ENCODE peak calls at places on chromosomes 3 and 15, in four cellular contexts. V is heart left ventricle, G is A549, A is stomach. E is an unnamed sample.

GRCh38 chr3:52435246-52436101 is 9.4 kb downstream of the SEMA3G start:
- DNase-seq in V (no peak), G (no peak), A (no peak), E (peak)

GRCh38 chr3:174438501-174439156 is 420.5 kb upstream of the NAALADL2 start:
- DNase-seq in V (no peak), G (no peak), A (no peak), E (no peak)

GRCh38 chr3:61299343-61299742 is 48.1 kb upstream of the FHIT start:
- DNase-seq in V (no peak), G (no peak), A (no peak), E (no peak)

GRCh38 chr15:58931985-58932384 is 1.5 kb downstream of the SLTM start:
- DNase-seq in V (peak), G (peak), A (peak), E (no peak)

GRCh38 chr15:51771773-51772172 is 20.4 kb downstream of the TMOD2 start:
- DNase-seq in V (no peak), G (no peak), A (no peak), E (no peak)

GRCh38 chr15:50880651-50881114 is 27.8 kb upstream of the AP4E1 start:
- DNase-seq in V (no peak), G (no peak), A (no peak), E (no peak)

GRCh38 chr3:117695321-117695720 is 985.7 kb downstream of the TUSC7 start:
- DNase-seq in V (no peak), G (no peak), A (no peak), E (no peak)

GRCh38 chr3:127651516-127652172 is 21.1 kb upstream of the ABTB1 start:
- DNase-seq in V (no peak), G (no peak), A (no peak), E (no peak)

GRCh38 chr3:111738790-111739189 is 120.3 kb upstream of the PHLDB2 start:
- DNase-seq in V (no peak), G (no peak), A (no peak), E (no peak)

GRCh38 chr3:111737056-111737711 is 121.9 kb upstream of the PHLDB2 start:
- DNase-seq in V (peak), G (no peak), A (peak), E (peak)

GRCh38 chr3:111737712-111738097 is 121.4 kb upstream of the PHLDB2 start:
- DNase-seq in V (peak), G (peak), A (peak), E (peak)

GRCh38 chr3:111739241-111739952 is 119.7 kb upstream of the PHLDB2 start:
- DNase-seq in V (peak), G (peak), A (peak), E (peak)

GRCh38 chr3:111738238-111738637 is 120.8 kb upstream of the PHLDB2 start:
- DNase-seq in V (no peak), G (no peak), A (no peak), E (no peak)
- H3K4me3 ChIP-seq in V (no peak), G (no peak), A (no peak), E (no peak)

GRCh38 chr15:64705006-64705405 is 70.4 kb downstream of the RBPMS2 start:
- DNase-seq in V (no peak), G (no peak), A (no peak), E (no peak)

GRCh38 chr15:64703632-64703959 is 71.8 kb downstream of the RBPMS2 start:
- DNase-seq in V (no peak), G (no peak), A (no peak), E (peak)

GRCh38 chr15:64701051-64701450 is 74.3 kb downstream of the RBPMS2 start:
- DNase-seq in V (no peak), G (no peak), A (no peak), E (no peak)

GRCh38 chr15:64701482-64701881 is 73.9 kb downstream of the RBPMS2 start:
- DNase-seq in V (no peak), G (no peak), A (no peak), E (no peak)

DNA sequence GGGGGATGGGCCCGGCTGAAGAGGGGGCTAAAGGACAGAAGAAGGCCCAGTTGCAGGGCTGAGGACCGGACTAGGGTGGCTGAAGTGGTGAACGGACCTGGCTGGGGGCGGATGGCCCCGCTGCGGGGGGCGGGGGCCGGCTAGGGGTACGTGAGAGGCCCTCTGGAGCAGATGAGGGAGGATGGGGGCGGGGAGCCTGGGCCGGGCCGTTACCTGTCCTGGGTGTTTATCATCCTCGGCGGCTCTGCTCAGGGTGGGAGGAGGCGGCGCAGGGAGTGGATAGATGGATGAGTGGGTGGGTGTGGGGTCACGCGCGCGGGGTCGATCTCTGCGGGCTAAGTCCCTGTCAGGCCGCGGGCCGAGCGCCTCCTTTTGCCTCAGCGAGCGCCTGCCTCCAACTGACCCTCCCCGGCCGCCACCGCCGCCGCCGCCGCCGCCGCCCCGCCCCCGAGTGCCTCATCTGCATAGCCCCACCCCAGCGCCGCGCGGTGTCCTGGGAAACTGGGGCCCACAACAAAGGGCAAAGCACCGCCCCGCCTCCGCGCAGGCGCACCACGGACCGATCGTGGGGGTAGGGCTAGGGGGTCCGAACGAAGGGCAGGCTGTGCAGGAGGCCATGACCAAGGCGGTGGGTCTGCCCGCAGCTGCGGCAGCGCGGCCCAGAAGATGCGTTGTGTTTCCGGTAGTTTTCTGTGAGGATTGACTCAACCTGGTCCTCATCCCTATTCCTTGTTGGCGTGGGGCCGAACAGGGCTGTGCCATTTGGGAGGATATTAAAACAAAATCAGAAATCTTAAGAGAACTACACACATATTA is 72.4 kb downstream of the RBPMS2 start:
- DNase-seq in V (peak), G (peak), A (peak), E (peak)
- TF ChIP-seq POLR2A in V (no peak), G (peak), A (peak), E (peak)

DNA sequence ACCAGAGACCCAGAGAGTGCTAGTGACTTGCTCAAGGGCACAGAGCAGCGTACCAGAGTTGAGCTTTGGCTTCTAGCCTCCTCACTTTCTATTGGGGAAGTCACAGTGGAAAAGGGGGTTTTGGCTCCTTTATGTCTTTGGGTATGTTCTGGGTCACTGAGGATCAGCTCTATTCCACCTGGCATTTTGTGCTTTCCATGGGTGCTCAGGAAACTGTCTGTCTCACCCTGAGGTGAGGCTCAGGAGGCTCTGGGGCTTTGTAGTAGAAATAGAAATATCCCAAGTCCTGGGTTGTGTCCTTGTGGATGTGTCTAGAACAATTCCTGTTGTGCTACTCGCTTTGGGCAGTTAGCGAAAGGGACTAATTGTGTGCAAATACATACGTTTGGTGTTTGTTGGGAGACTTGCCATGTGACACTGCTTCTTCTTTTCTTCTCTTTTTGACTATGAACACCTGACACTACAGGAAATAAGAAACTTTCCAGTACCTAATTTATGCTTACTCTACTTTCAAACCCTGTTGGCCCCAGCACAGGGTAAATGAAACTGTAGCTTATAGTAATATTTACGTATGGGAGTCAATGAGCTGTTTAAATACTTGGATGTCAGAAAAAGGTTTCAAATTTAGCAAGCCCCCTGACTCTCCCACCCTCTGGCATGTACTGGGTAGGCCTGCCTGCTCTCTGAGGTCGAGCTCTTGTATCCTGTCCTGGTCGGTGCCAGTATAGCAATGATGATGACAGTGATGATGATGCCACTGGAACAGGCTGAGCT is 35.6 kb downstream of the SMAD3 start:
- DNase-seq in V (no peak), G (no peak), A (no peak), E (no peak)
- H3K4me3 ChIP-seq in V (no peak), G (no peak), A (no peak), E (no peak)

GRCh38 chr3:3069723-3070122 is 40.5 kb downstream of the IL5RA start:
- DNase-seq in V (no peak), G (no peak), A (no peak), E (no peak)

GRCh38 chr3:3065876-3066275 is 44.3 kb downstream of the IL5RA start:
- DNase-seq in V (no peak), G (peak), A (no peak), E (no peak)

GRCh38 chr3:3066378-3066777 is 43.8 kb downstream of the IL5RA start:
- DNase-seq in V (no peak), G (no peak), A (no peak), E (no peak)

GRCh38 chr3:3066910-3067309 is 43.3 kb downstream of the IL5RA start:
- DNase-seq in V (no peak), G (no peak), A (no peak), E (no peak)

GRCh38 chr3:3068358-3068881 is 41.8 kb downstream of the IL5RA start:
- DNase-seq in V (no peak), G (no peak), A (no peak), E (no peak)
- TF ChIP-seq POLR2A in V (no peak), G (no peak), A (no peak), E (no peak)

DNA sequence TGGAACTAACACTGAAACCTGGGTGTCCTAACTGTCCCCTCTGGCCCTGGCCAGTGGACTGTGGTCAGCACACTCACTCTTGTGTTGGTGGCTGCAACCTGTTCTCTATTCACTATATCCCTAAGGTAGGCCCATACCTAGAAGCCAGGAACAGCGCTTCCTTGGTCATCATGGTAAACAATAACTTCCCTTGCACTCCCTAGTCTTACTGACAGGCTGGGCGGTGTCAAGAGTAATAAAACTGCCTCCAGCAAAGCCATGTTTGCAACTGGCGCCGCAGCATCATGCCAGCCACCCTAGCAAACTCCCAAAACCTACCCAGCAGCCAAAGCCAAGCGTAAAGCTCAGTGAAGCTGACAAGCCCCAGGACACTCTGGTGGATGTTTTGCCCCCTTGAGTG is 63.1 kb upstream of the TSEN2 start:
- DNase-seq in V (no peak), G (no peak), A (no peak), E (no peak)
- H3K4me3 ChIP-seq in V (no peak), G (no peak), A (no peak), E (no peak)

GRCh38 chr3:13376091-13376490 is 44.0 kb downstream of the NUP210 start:
- DNase-seq in V (no peak), G (no peak), A (no peak), E (no peak)

GRCh38 chr3:13372126-13372525 is 48.0 kb downstream of the NUP210 start:
- DNase-seq in V (no peak), G (no peak), A (no peak), E (no peak)

GRCh38 chr3:13375464-13375863 is 44.7 kb downstream of the NUP210 start:
- DNase-seq in V (no peak), G (no peak), A (no peak), E (no peak)

GRCh38 chr3:13372656-13373055 is 47.5 kb downstream of the NUP210 start:
- DNase-seq in V (no peak), G (no peak), A (no peak), E (no peak)

GRCh38 chr3:13373975-13374586 is 46.0 kb downstream of the NUP210 start:
- DNase-seq in V (no peak), G (no peak), A (no peak), E (no peak)
- TF ChIP-seq POLR2A in V (no peak), G (no peak), A (no peak), E (no peak)

GRCh38 chr3:133803474-133803873 is 2.1 kb upstream of the SRPRB start:
- DNase-seq in V (no peak), G (no peak), A (no peak), E (no peak)

GRCh38 chr3:133805702-133806475 is at the start of gene SRPRB:
- DNase-seq in V (peak), G (peak), A (peak), E (peak)

GRCh38 chr3:133804896-133805295 is 719 bp upstream of the SRPRB start:
- DNase-seq in V (no peak), G (no peak), A (no peak), E (no peak)

GRCh38 chr3:133799794-133800585 is 5.6 kb upstream of the SRPRB start:
- DNase-seq in V (no peak), G (peak), A (no peak), E (no peak)

GRCh38 chr3:133805384-133805701 is 272 bp upstream of the SRPRB start:
- DNase-seq in V (no peak), G (no peak), A (no peak), E (no peak)
- H3K4me3 ChIP-seq in V (peak), G (peak), A (peak), E (no peak)

GRCh38 chr3:100159564-100160153 is 45.4 kb upstream of the FILIP1L start:
- DNase-seq in V (no peak), G (no peak), A (no peak), E (no peak)
- TF ChIP-seq POLR2A in V (no peak), G (no peak), A (no peak), E (no peak)

GRCh38 chr3:4772171-4772804 is 206.9 kb upstream of the BHLHE40 start:
- DNase-seq in V (peak), G (no peak), A (peak), E (peak)
- H3K4me3 ChIP-seq in V (no peak), G (no peak), A (no peak), E (no peak)

E was measured in adrenal gland.